ENCODE peak calls at places on chromosomes 7 and 10, in five cellular contexts. J is sigmoid colon, U is fibroblast of pulmonary artery, Y is kidney epithelial cell, V is breast epithelium. M is an unnamed sample.

GRCh38 chr7:69603351-69603750 is 5.1 kb downstream of the AUTS2 start:
- DNase-seq in J (no peak), U (no peak), Y (no peak), V (no peak), M (no peak)

GRCh38 chr10:116780691-116781205 is 38.4 kb upstream of the HSPA12A start:
- DNase-seq in J (no peak), U (no peak), Y (no peak), V (no peak), M (no peak)

GRCh38 chr10:116163732-116164131 is 109.3 kb downstream of the GFRA1 start:
- DNase-seq in J (no peak), U (no peak), Y (no peak), V (no peak), M (no peak)

GRCh38 chr10:120607016-120607709 is 150.1 kb downstream of the PLPP4 start:
- DNase-seq in J (no peak), U (peak), Y (peak), V (no peak), M (no peak)

GRCh38 chr7:30159698-30160143 is 24.9 kb downstream of the MTURN start:
- DNase-seq in J (no peak), U (peak), Y (no peak), V (no peak), M (no peak)

GRCh38 chr7:101172854-101173751 is 7.0 kb downstream of the NAT16 start:
- DNase-seq in J (no peak), U (peak), Y (no peak), V (no peak), M (peak)

GRCh38 chr7:118239014-118239413 is 14.5 kb downstream of the ANKRD7 start:
- DNase-seq in J (no peak), U (no peak), Y (no peak), V (no peak), M (no peak)

GRCh38 chr7:102912742-102913141 is at the start of gene LRRC17:
- DNase-seq in J (no peak), U (peak), Y (peak), V (no peak), M (no peak)

GRCh38 chr7:129886818-129887186 is 66.0 kb downstream of the UBE2H start:
- DNase-seq in J (no peak), U (no peak), Y (no peak), V (no peak), M (no peak)

GRCh38 chr10:79242620-79243152 is 104.6 kb upstream of the PPIF start:
- DNase-seq in J (peak), U (peak), Y (no peak), V (peak), M (peak)

GRCh38 chr7:149669121-149669818 is 104.1 kb downstream of the ZNF467 start:
- DNase-seq in J (no peak), U (peak), Y (no peak), V (no peak), M (no peak)

GRCh38 chr10:122939819-122940543 is 14.0 kb downstream of the C10orf88 start:
- DNase-seq in J (no peak), U (peak), Y (no peak), V (no peak), M (no peak)

GRCh38 chr7:92698237-92698841 is 108.1 kb upstream of the FAM133B start:
- DNase-seq in J (no peak), U (peak), Y (peak), V (no peak), M (peak)

GRCh38 chr10:121580276-121581116 is 17.7 kb downstream of the FGFR2 start:
- DNase-seq in J (no peak), U (no peak), Y (no peak), V (no peak), M (no peak)

GRCh38 chr7:116367171-116367813 is 132.2 kb upstream of the CAV2 start:
- DNase-seq in J (no peak), U (no peak), Y (no peak), V (no peak), M (no peak)

GRCh38 chr10:31147220-31147608 is 115.5 kb upstream of the ZNF438 start:
- DNase-seq in J (no peak), U (peak), Y (no peak), V (no peak), M (no peak)

GRCh38 chr7:91826377-91826776 is 54.1 kb downstream of the MTERF1 start:
- DNase-seq in J (no peak), U (no peak), Y (no peak), V (no peak), M (no peak)

GRCh38 chr7:31129067-31129466 is 77.0 kb downstream of the ADCYAP1R1 start:
- DNase-seq in J (no peak), U (no peak), Y (no peak), V (no peak), M (no peak)

GRCh38 chr7:111459757-111460280 is 102.5 kb downstream of the IMMP2L start:
- DNase-seq in J (no peak), U (peak), Y (no peak), V (no peak), M (no peak)

GRCh38 chr7:8254215-8254614 is 7.8 kb downstream of the ICA1 start:
- DNase-seq in J (no peak), U (no peak), Y (no peak), V (no peak), M (no peak)

GRCh38 chr10:47028466-47028865 is 117.2 kb downstream of the PTPN20 start:
- DNase-seq in J (no peak), U (no peak), Y (no peak), V (peak), M (no peak)

GRCh38 chr7:157483971-157484410 is 147.2 kb downstream of the DNAJB6 start:
- DNase-seq in J (peak), U (no peak), Y (no peak), V (no peak), M (no peak)

GRCh38 chr10:15738237-15738928 is 18.7 kb upstream of the ITGA8 start:
- DNase-seq in J (no peak), U (peak), Y (no peak), V (no peak), M (peak)

DNA sequence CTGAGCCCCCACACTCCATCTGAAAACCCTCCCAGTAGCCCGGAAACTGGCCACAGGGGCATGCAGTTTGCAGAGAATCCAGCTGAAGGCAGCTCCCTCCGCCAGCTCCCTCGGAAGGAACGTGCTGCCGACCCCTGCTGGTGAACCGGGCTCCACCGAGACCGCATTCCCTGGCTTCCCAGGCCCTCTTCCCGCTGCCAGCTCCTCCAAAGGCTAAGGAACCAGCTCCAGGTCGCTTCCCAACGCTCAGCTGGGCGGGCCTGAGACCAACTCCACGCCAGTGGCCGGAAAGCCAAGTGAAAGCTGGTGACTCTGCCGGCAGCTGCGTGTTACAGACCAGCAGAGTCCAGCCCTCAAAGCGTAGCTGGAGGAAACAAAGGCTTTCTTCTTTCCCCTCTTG is 35.8 kb downstream of the GPER1 start:
- DNase-seq in J (peak), U (peak), Y (no peak), V (peak), M (peak)
- H3K4me3 ChIP-seq in J (no peak), U (peak), Y (no peak), V (peak), M (peak)

DNA sequence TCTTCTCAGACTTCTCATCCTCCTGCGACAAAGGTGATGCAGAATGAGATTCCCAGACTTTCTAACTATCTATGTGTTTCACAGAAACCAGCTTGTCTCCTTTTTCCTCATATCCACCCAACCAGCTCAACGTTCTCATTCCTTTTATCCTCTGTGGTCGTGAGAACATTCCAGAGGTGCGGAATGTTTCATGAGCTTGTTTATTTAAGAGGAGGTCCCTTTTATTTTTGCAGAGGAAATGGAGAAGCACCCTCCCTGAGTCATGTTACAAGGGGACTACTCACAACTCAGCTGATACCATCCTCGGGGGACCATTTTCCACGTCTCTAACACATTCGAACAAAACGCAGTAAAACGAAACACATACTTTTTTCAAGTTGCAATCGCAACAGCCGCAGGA is 93.2 kb downstream of the ZRANB1 start:
- DNase-seq in J (no peak), U (peak), Y (peak), V (no peak), M (no peak)
- H3K4me3 ChIP-seq in J (no peak), U (peak), Y (no peak), V (no peak), M (no peak)

GRCh38 chr7:87878208-87878735 is 2.0 kb downstream of the DBF4 start:
- DNase-seq in J (no peak), U (peak), Y (no peak), V (no peak), M (no peak)
- H3K4me3 ChIP-seq in J (no peak), U (peak), Y (peak), V (no peak), M (no peak)

GRCh38 chr7:44313621-44314031 is 11.8 kb downstream of the CAMK2B start:
- DNase-seq in J (no peak), U (no peak), Y (no peak), V (peak), M (peak)
- H3K4me3 ChIP-seq in J (no peak), U (no peak), Y (no peak), V (no peak), M (no peak)

GRCh38 chr10:118732253-118733194 is 22.2 kb downstream of the CACUL1 start:
- DNase-seq in J (no peak), U (no peak), Y (no peak), V (no peak), M (no peak)
- H3K4me3 ChIP-seq in J (no peak), U (no peak), Y (no peak), V (no peak), M (no peak)

GRCh38 chr10:133528845-133529575 is 1.8 kb downstream of the CYP2E1 start:
- DNase-seq in J (no peak), U (peak), Y (no peak), V (no peak), M (no peak)

GRCh38 chr10:133527779-133528271 is 662 bp downstream of the CYP2E1 start:
- DNase-seq in J (no peak), U (no peak), Y (no peak), V (no peak), M (peak)

GRCh38 chr10:133526957-133527588 is at the start of gene CYP2E1:
- DNase-seq in J (no peak), U (no peak), Y (no peak), V (no peak), M (no peak)

GRCh38 chr10:133529576-133529946 is 2.4 kb downstream of the CYP2E1 start:
- DNase-seq in J (no peak), U (no peak), Y (no peak), V (no peak), M (no peak)

DNA sequence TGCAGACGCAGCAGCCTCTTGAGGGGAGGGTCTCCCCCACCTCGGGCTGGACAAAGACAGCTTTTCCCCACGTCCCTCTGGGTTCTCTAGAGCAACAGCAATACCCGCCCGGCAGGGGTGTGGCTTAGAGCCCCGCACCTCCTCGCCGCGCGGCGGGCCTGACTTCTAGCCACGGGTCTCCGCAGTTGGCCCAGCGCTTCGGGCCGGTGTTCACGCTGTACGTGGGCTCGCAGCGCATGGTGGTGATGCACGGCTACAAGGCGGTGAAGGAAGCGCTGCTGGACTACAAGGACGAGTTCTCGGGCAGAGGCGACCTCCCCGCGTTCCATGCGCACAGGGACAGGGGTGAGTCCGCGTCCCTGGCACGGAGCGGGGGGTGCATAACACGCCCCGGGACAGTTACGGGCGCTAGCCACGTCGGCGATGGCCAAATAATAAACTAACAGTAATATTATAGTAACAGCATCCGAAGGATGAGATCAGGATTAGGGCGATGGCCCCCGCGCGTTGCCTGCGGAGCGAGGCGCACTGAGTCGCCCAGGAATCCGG is 1.2 kb downstream of the CYP2E1 start:
- DNase-seq in J (no peak), U (no peak), Y (no peak), V (no peak), M (no peak)
- H3K4me3 ChIP-seq in J (no peak), U (no peak), Y (no peak), V (peak), M (peak)

M was measured in right cardiac atrium.